ENCODE peak calls at places on chromosomes 11 and 22, in five cellular contexts. R, W, X, E and V are unnamed samples.

GRCh38 chr11:71339178-71339881 is 87.0 kb upstream of the SHANK2 start:
- DNase-seq in X (no peak), R (no peak), E (no peak), W (no peak), V (no peak)

GRCh38 chr11:68974421-68975194 is 6.2 kb downstream of the MRGPRD start:
- DNase-seq in E (peak; percentile 69), W (peak; percentile 75), R (no peak), X (peak; percentile 30), V (peak; percentile 12)

GRCh38 chr11:548700-549603 is 11.6 kb downstream of the LMNTD2 start:
- DNase-seq in X (peak; percentile 28), W (peak; percentile 70), R (no peak), E (no peak), V (no peak)

GRCh38 chr11:111460752-111461305 is 51.4 kb downstream of the BTG4 start:
- DNase-seq in R (no peak), X (no peak), E (no peak), W (no peak), V (peak; percentile 79)

GRCh38 chr11:64892411-64892831 is 14.0 kb upstream of the EHD1 start:
- DNase-seq in X (no peak), W (no peak), E (no peak), R (no peak), V (no peak)

GRCh38 chr22:19115628-19116027 is 6.6 kb downstream of the DGCR2 start:
- DNase-seq in W (no peak), X (no peak), R (no peak), E (no peak), V (no peak)

GRCh38 chr11:95565692-95566091 is 223.9 kb downstream of the FAM76B start:
- DNase-seq in E (no peak), W (no peak), R (peak; percentile 59), X (no peak), V (no peak)

GRCh38 chr11:86230196-86230813 is 14.2 kb upstream of the EED start:
- DNase-seq in W (peak; percentile 40), E (no peak), R (no peak), X (no peak), V (no peak)

GRCh38 chr11:133576351-133576750 is 44.0 kb upstream of the OPCML start:
- DNase-seq in E (peak; percentile 80), R (no peak), W (peak; percentile 68), X (no peak), V (no peak)

DNA sequence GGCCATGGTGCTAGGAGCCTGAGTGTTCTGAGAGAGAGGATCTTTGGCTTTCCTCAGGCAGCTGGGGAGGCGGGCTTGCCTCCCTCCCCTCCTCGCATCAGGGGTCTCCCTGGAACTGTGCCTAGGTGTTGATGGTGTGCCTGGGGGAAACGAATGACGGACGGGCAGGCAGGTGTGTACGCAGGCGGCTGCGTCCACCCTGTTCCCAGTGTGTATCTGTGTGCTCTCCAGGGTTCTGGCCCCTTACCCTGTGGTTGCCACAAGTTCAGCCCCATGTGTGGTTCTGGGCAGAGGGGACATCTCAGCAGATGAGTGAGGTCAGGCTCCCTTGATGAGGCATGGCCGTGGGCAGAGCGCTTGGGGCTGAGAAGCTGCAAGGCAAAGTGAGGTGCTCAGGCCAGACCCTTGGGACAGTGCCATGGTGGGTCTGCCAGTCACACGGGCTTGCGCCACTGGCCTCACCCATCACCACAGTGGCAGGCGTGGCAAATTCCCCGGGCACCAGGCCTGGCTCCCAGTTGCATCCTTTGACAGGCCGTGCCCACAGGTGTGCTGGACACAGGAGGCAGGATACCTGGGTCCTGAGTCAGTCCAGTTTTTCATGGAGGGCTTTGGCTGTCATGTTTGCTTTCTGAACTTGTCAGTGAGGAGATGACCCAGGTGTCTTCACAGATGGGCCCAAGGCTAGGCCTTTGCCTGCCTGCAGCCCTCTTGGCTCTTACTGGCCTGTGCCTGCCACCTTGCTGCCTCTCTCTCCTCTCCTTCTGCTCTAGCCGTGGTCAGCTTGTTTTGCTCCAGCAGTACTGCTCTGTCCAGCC is 27.3 kb downstream of the GNAZ start:
- DNase-seq in W (no peak), R (no peak), X (no peak), E (no peak), V (no peak)
- H3K23ac ChIP-seq in W (no peak overlapping the region), R (peak overlapping the region; percentile 100), X (no peak overlapping the region), E (no peak overlapping the region), V (no peak overlapping the region)

GRCh38 chr22:41380993-41381328 is 781 bp upstream of the TEF start:
- DNase-seq in X (peak; percentile 95), R (no peak), E (no peak), W (no peak), V (peak; percentile 94)
- H3K18ac ChIP-seq in X (no peak overlapping the region), R (peak overlapping the region; percentile 96), E (peak overlapping the region; percentile 74), W (no peak overlapping the region), V (peak overlapping the region; percentile 47)

GRCh38 chr22:36808611-36809344 is 8.1 kb downstream of the PVALB start:
- DNase-seq in R (no peak), E (no peak), W (no peak), X (no peak), V (no peak)
- H3K23ac ChIP-seq in R (no peak overlapping the region), E (no peak overlapping the region), W (no peak overlapping the region), X (no peak overlapping the region), V (no peak overlapping the region)

DNA sequence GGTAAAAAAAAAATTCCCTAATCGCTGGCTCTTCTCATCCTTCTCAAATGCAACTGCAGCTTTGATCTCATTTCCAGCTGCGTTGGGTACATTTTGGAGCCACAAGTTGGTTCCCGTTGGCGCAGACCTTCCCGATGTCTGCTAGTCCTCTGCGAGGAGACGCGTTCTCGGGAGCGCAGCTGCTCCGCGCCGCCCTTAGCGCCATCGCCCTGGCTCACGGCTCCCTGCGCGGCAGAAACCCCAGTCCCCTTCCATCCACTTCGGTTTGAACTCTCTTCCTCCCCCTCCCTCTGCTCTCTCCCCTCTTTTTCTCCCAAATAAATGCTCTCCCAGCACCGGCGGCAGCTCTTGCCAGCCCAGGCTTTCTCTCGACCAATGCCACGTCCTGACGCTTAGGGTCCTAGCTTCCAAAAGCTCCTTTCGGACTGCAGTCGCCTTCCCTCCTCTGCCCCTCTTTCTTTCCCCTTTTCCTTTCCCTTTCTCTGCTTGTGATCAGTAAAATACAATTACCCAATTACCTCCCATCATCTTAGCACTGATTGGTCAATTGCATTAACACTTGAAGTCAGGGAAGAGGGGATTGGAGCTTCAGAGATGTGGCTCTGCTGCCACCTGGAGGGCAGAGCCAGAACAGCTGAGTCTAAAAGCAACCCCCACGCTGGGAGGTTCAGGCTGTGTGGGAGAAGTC is 1165.7 kb downstream of the LRRC4C start:
- DNase-seq in R (peak; percentile 87), W (peak; percentile 97), E (peak; percentile 79), X (peak; percentile 96), V (peak; percentile 92)
- H3K18ac ChIP-seq in R (peak overlapping the region; percentile 89), W (no peak overlapping the region), E (no peak overlapping the region), X (peak overlapping the region; percentile 58), V (no peak overlapping the region)

DNA sequence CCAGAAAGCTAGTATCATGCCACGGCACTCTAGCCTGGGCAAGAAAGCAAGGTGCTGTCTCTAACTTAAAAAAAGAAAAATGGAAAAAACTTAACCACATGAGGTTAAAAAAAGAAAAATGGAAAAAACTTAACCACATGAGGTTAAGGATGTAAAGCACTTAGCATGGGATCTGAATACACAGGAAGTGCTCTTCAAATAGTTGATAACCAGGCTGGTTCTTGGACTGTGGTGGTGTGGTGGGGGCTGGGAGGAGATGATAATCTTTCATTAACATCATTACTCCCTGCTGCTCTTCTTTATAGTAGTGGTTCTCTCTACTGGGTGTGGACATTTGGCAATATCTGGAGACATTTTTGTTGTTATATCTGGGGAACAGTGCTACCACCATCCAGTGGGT is 88.4 kb downstream of the TTC17 start:
- DNase-seq in W (peak; percentile 65), R (no peak), X (peak; percentile 2), E (no peak), V (no peak)
- H3K23ac ChIP-seq in W (no peak overlapping the region), R (no peak overlapping the region), X (no peak overlapping the region), E (no peak overlapping the region), V (no peak overlapping the region)

GRCh38 chr11:121655481-121656332 is 202.9 kb upstream of the SORL1-AS1 start:
- DNase-seq in W (peak; percentile 90), E (peak; percentile 90), X (peak; percentile 93), R (peak; percentile 78), V (peak; percentile 99)
- H3K18ac ChIP-seq in W (peak overlapping the region; percentile 78), E (peak overlapping the region; percentile 64), X (peak overlapping the region; percentile 91), R (peak overlapping the region; percentile 68), V (peak overlapping the region; percentile 97)

GRCh38 chr11:10807629-10808552 is 835 bp downstream of the EIF4G2 start:
- DNase-seq in W (peak; percentile 58), R (peak; percentile 35), E (no peak), X (peak; percentile 52), V (peak; percentile 37)

GRCh38 chr11:10809373-10810199 is 860 bp upstream of the EIF4G2 start:
- DNase-seq in X (peak; percentile 89), E (peak; percentile 69), W (peak; percentile 84), R (peak; percentile 72), V (peak; percentile 80)

GRCh38 chr11:10806206-10806605 is 2.5 kb downstream of the EIF4G2 start:
- DNase-seq in E (no peak), W (no peak), X (no peak), R (no peak), V (no peak)

GRCh38 chr11:10805741-10806140 is 3.0 kb downstream of the EIF4G2 start:
- DNase-seq in X (no peak), W (no peak), R (no peak), E (no peak), V (no peak)

GRCh38 chr11:10808553-10809372 is at the start of gene EIF4G2:
- DNase-seq in E (peak; percentile 99), R (peak; percentile 98), W (peak; percentile 99), X (peak; percentile 99), V (peak; percentile 99)
- H3K23ac ChIP-seq in E (no peak within 1 kb of the TSS), R (peak within 1 kb of the TSS; percentile 100), W (peak within 1 kb of the TSS; percentile 100), X (peak within 1 kb of the TSS; percentile 52), V (peak within 1 kb of the TSS; percentile 99)